ENCODE peak calls at places on chromosomes 7 and 10, in six cellular contexts. One of them, this sample, is unnamed.

GRCh38 chr10:71963756-71964668 is at the start of gene CHST3:
- DNase-seq in esophagus squamous epithelium: no peak
- DNase-seq in lower leg skin: no peak
- DNase-seq in right cardiac atrium: peak; percentile 90
- DNase-seq in GM13977: peak; percentile 48
- DNase-seq in NCI-H1930: peak; percentile 1
- DNase-seq in this sample: no peak

GRCh38 chr7:128737867-128738390 is 1.2 kb upstream of the CALU start:
- DNase-seq in NCI-H1930: no peak
- DNase-seq in right cardiac atrium: no peak
- DNase-seq in esophagus squamous epithelium: no peak
- DNase-seq in lower leg skin: no peak
- DNase-seq in GM13977: no peak
- DNase-seq in this sample: peak; percentile 51

GRCh38 chr7:78279457-78279856 is 480.9 kb downstream of the PHTF2 start:
- DNase-seq in NCI-H1930: no peak
- DNase-seq in right cardiac atrium: no peak
- DNase-seq in esophagus squamous epithelium: no peak
- DNase-seq in GM13977: no peak
- DNase-seq in lower leg skin: no peak
- DNase-seq in this sample: no peak

GRCh38 chr7:27031289-27032172 is 64.3 kb downstream of the HOXA1 start:
- DNase-seq in esophagus squamous epithelium: no peak
- DNase-seq in lower leg skin: no peak
- DNase-seq in GM13977: peak; percentile 52
- DNase-seq in NCI-H1930: no peak
- DNase-seq in right cardiac atrium: no peak
- DNase-seq in this sample: peak; percentile 41

GRCh38 chr10:48306870-48307531 is 524 bp downstream of the MAPK8 start:
- DNase-seq in lower leg skin: peak; percentile 38
- DNase-seq in NCI-H1930: peak; percentile 12
- DNase-seq in right cardiac atrium: peak; percentile 78
- DNase-seq in esophagus squamous epithelium: no peak
- DNase-seq in GM13977: peak; percentile 75
- DNase-seq in this sample: peak; percentile 22

GRCh38 chr7:44398506-44398905 is 73.1 kb upstream of the CAMK2B start:
- DNase-seq in GM13977: no peak
- DNase-seq in lower leg skin: no peak
- DNase-seq in right cardiac atrium: peak; percentile 53
- DNase-seq in NCI-H1930: no peak
- DNase-seq in esophagus squamous epithelium: no peak
- DNase-seq in this sample: no peak

GRCh38 chr10:129964611-129965417 is 740 bp upstream of the EBF3 start:
- DNase-seq in NCI-H1930: no peak
- DNase-seq in lower leg skin: peak; percentile 18
- DNase-seq in esophagus squamous epithelium: no peak
- DNase-seq in GM13977: no peak
- DNase-seq in right cardiac atrium: peak; percentile 43
- DNase-seq in this sample: no peak

GRCh38 chr7:95772771-95773581 is 622 bp downstream of the DYNC1I1 start:
- DNase-seq in right cardiac atrium: peak; percentile 31
- DNase-seq in NCI-H1930: no peak
- DNase-seq in GM13977: no peak
- DNase-seq in lower leg skin: no peak
- DNase-seq in esophagus squamous epithelium: no peak
- DNase-seq in this sample: no peak

GRCh38 chr10:106167946-106168345 is 996.6 kb downstream of the SORCS1 start:
- DNase-seq in right cardiac atrium: no peak
- DNase-seq in esophagus squamous epithelium: no peak
- DNase-seq in lower leg skin: no peak
- DNase-seq in NCI-H1930: no peak
- DNase-seq in GM13977: no peak
- DNase-seq in this sample: no peak

GRCh38 chr7:1571261-1571650 is 1.4 kb upstream of the PSMG3 start:
- DNase-seq in esophagus squamous epithelium: no peak
- DNase-seq in lower leg skin: no peak
- DNase-seq in NCI-H1930: no peak
- DNase-seq in right cardiac atrium: no peak
- DNase-seq in GM13977: no peak
- DNase-seq in this sample: peak; percentile 83

GRCh38 chr10:71218046-71218832 is 5.9 kb downstream of the UNC5B start:
- DNase-seq in NCI-H1930: no peak
- DNase-seq in right cardiac atrium: peak; percentile 63
- DNase-seq in GM13977: no peak
- DNase-seq in lower leg skin: no peak
- DNase-seq in esophagus squamous epithelium: no peak
- DNase-seq in this sample: no peak

GRCh38 chr7:46776790-46777189 is 805.1 kb downstream of the TNS3 start:
- DNase-seq in GM13977: no peak
- DNase-seq in NCI-H1930: peak; percentile 6
- DNase-seq in lower leg skin: no peak
- DNase-seq in right cardiac atrium: no peak
- DNase-seq in esophagus squamous epithelium: no peak
- DNase-seq in this sample: no peak

GRCh38 chr7:71236488-71237179 is 104.7 kb downstream of the GALNT17 start:
- DNase-seq in right cardiac atrium: no peak
- DNase-seq in esophagus squamous epithelium: no peak
- DNase-seq in NCI-H1930: no peak
- DNase-seq in GM13977: no peak
- DNase-seq in lower leg skin: no peak
- DNase-seq in this sample: no peak

GRCh38 chr10:125448596-125448995 is 234.4 kb downstream of the TEX36 start:
- DNase-seq in right cardiac atrium: no peak
- DNase-seq in GM13977: no peak
- DNase-seq in esophagus squamous epithelium: no peak
- DNase-seq in NCI-H1930: peak; percentile 0
- DNase-seq in lower leg skin: no peak
- DNase-seq in this sample: no peak

GRCh38 chr7:835491-836401 is 3.5 kb downstream of the SUN1 start:
- DNase-seq in GM13977: no peak
- DNase-seq in right cardiac atrium: no peak
- DNase-seq in lower leg skin: no peak
- DNase-seq in NCI-H1930: no peak
- DNase-seq in esophagus squamous epithelium: no peak
- DNase-seq in this sample: no peak

GRCh38 chr10:2949948-2950354 is 117.4 kb upstream of the PFKP start:
- DNase-seq in right cardiac atrium: no peak
- DNase-seq in GM13977: peak; percentile 28
- DNase-seq in NCI-H1930: no peak
- DNase-seq in lower leg skin: no peak
- DNase-seq in esophagus squamous epithelium: no peak
- DNase-seq in this sample: no peak

GRCh38 chr7:44132039-44132438 is 8.7 kb upstream of the POLD2 start:
- DNase-seq in esophagus squamous epithelium: no peak
- DNase-seq in lower leg skin: no peak
- DNase-seq in right cardiac atrium: peak; percentile 39
- DNase-seq in NCI-H1930: no peak
- DNase-seq in GM13977: no peak
- DNase-seq in this sample: no peak

GRCh38 chr10:77165445-77166316 is 471.9 kb downstream of the KCNMA1 start:
- DNase-seq in NCI-H1930: peak; percentile 48
- DNase-seq in lower leg skin: peak; percentile 29
- DNase-seq in GM13977: peak; percentile 20
- DNase-seq in right cardiac atrium: no peak
- DNase-seq in esophagus squamous epithelium: no peak
- DNase-seq in this sample: peak; percentile 74